ENCODE peak calls at places on chromosome 4, in four cellular contexts. I is HepG2, X is A549, C is K562. R is an unnamed sample.

GRCh38 chr4:109211671-109212070 is 90.8 kb downstream of the COL25A1 start:
- DNase-seq in X (no peak), I (no peak), C (no peak), R (no peak)

GRCh38 chr4:87270144-87270543 is 49.7 kb upstream of the KLHL8 start:
- DNase-seq in I (peak), X (peak), C (peak), R (peak)

GRCh38 chr4:86300516-86300915 is 59.3 kb downstream of the MAPK10 start:
- DNase-seq in C (no peak), X (no peak), I (no peak), R (no peak)

GRCh38 chr4:98556451-98556850 is 102.0 kb downstream of the TSPAN5 start:
- DNase-seq in C (no peak), I (no peak), X (no peak), R (no peak)

GRCh38 chr4:143084566-143084965 is 100.2 kb upstream of the USP38 start:
- DNase-seq in I (no peak), C (no peak), X (no peak), R (no peak)

GRCh38 chr4:124177647-124178425 is 534.7 kb downstream of the ANKRD50 start:
- DNase-seq in X (peak), C (no peak), I (no peak), R (no peak)

GRCh38 chr4:86582453-86582852 is 11.7 kb upstream of the PTPN13 start:
- DNase-seq in I (no peak), X (peak), C (no peak), R (no peak)

GRCh38 chr4:140752669-140753068 is 3.5 kb downstream of the TBC1D9 start:
- DNase-seq in C (no peak), I (no peak), X (no peak), R (no peak)

GRCh38 chr4:122716825-122717448 is 15.6 kb upstream of the BBS12 start:
- DNase-seq in C (peak), X (peak), I (peak), R (peak)

GRCh38 chr4:31539279-31540074 is 819.3 kb downstream of the PCDH7 start:
- DNase-seq in C (no peak), X (no peak), I (no peak), R (no peak)
- TF ChIP-seq NR3C1 in C (no peak), X (no peak), I (no peak), R (no peak)

GRCh38 chr4:149443537-149443936 is 372.1 kb downstream of the IQCM start:
- DNase-seq in I (no peak), C (no peak), X (no peak), R (no peak)

DNA sequence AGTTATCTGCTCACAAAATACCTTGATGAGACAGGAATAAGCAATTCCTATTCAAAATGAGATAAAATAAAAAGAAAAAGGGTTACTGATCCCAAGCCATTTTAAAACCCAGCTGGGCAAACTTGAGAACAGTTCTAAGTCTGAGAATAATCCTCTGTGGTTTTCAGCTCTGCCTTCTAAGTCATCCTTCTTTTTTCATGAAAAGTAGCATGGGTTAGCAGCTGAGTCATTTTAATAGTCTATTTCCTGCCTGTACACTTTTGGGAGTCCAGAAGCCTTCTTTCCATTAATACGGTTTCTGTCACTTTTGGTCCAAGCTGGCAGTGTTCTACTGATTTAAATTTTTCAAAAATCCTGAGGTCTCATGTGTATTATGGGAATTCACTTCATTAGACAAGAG is 374.3 kb downstream of the IQCM start:
- DNase-seq in C (no peak), I (no peak), X (no peak), R (no peak)
- TF ChIP-seq NR3C1 in C (no peak), I (no peak), X (no peak), R (no peak)

GRCh38 chr4:13988347-13989265 is 361.1 kb upstream of the BOD1L1 start:
- DNase-seq in I (no peak), X (peak), C (no peak), R (no peak)
- TF ChIP-seq NR3C1 in I (no peak), X (no peak), C (no peak), R (no peak)

GRCh38 chr4:4593596-4593995 is 51.7 kb upstream of the STX18 start:
- DNase-seq in X (no peak), C (no peak), I (no peak), R (no peak)

GRCh38 chr4:4596720-4597119 is 54.9 kb upstream of the STX18 start:
- DNase-seq in I (no peak), X (no peak), C (no peak), R (no peak)

GRCh38 chr4:4594531-4594930 is 52.7 kb upstream of the STX18 start:
- DNase-seq in I (no peak), X (no peak), C (no peak), R (no peak)

GRCh38 chr4:4592414-4592813 is 50.6 kb upstream of the STX18 start:
- DNase-seq in I (no peak), X (no peak), C (no peak), R (no peak)

GRCh38 chr4:4595252-4595651 is 53.4 kb upstream of the STX18 start:
- DNase-seq in I (no peak), X (peak), C (no peak), R (no peak)
- TF ChIP-seq NR3C1 in I (no peak), X (no peak), C (no peak), R (no peak)

DNA sequence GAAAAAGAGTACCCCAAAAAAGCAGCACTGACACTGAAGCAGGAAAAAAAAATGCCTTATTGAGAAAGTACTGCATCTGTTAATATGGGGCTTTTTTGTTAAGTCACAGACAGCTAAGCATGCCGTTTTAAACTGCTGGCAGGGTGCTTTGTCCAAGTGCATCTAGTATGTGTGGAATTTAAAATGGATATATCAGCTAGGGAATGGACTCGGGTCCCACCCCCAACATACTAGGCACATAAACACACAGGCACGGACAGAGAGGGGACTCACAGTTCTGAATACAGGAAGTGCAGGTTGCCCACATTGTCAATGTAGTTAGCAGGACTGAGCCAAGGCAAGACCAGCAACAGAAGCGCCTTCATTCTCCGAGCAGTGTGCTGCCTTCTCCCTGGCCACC is 33.7 kb downstream of the LNX1 start:
- DNase-seq in X (no peak), C (no peak), I (no peak), R (no peak)
- TF ChIP-seq NR3C1 in X (no peak), C (no peak), I (no peak), R (no peak)

GRCh38 chr4:134085525-134085924 is 116.1 kb downstream of the PABPC4L start:
- DNase-seq in C (no peak), I (no peak), X (no peak), R (no peak)
- TF ChIP-seq NR3C1 in C (no peak), I (no peak), X (no peak), R (no peak)

GRCh38 chr4:77193511-77194236 is 36.7 kb downstream of the CCNG2 start:
- DNase-seq in I (no peak), C (peak), X (no peak), R (peak)
- TF ChIP-seq NR3C1 in I (no peak), C (no peak), X (no peak), R (no peak)

DNA sequence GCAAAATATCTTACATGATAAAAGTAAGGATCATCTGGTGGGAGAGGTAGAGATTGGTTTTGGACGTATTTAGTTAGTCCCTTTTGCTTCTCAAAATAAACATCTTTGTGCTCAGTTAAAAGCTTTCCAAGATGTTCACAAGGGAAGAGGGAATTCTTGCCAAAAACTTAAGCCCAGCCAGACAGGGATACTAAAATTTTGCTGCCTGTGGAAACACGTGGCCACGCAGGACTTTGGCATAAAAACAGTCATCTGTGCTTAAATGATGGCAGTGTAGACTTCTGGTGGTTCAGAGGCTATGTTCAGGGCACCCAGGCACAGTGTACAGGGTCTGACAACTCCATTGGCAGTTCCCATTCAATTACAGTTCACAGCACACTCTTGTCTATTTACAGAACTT is 93.2 kb upstream of the JADE1 start:
- DNase-seq in I (no peak), X (no peak), C (no peak), R (no peak)
- TF ChIP-seq NR3C1 in I (no peak), X (no peak), C (no peak), R (no peak)